ENCODE peak calls at places on chromosomes 2 and 18, in five cellular contexts. Q, I, U, G and W are unnamed samples.

GRCh38 chr2:51722311-51722710 is 690.4 kb upstream of the NRXN1 start:
- DNase-seq in Q (no peak), I (no peak), U (no peak), G (peak), W (no peak)

GRCh38 chr2:112483047-112483473 is 1.1 kb downstream of the TTL start:
- DNase-seq in Q (peak), I (no peak), U (peak), G (peak), W (peak)

GRCh38 chr2:126665483-126665882 is 9.5 kb downstream of the GYPC start:
- DNase-seq in Q (no peak), I (no peak), U (no peak), G (no peak), W (no peak)

GRCh38 chr18:34131008-34131407 is 93.7 kb downstream of the NOL4 start:
- DNase-seq in Q (no peak), I (no peak), U (no peak), G (no peak), W (no peak)

GRCh38 chr2:44778671-44779476 is 162.6 kb upstream of the SIX3 start:
- DNase-seq in Q (peak), I (no peak), U (peak), G (no peak), W (peak)

GRCh38 chr18:8260319-8260718 is 348.9 kb upstream of the RAB12 start:
- DNase-seq in Q (no peak), I (no peak), U (no peak), G (peak), W (peak)

GRCh38 chr2:111702119-111702808 is 181.7 kb downstream of the ANAPC1 start:
- DNase-seq in Q (peak), I (peak), U (peak), G (peak), W (peak)

GRCh38 chr2:11923935-11924334 is 177.5 kb downstream of the LPIN1 start:
- DNase-seq in Q (no peak), I (no peak), U (no peak), G (no peak), W (no peak)

GRCh38 chr18:54130631-54131030 is 93.8 kb downstream of the MBD2 start:
- DNase-seq in Q (no peak), I (no peak), U (peak), G (no peak), W (peak)

GRCh38 chr2:73386342-73386868 is 769 bp downstream of the ALMS1 start:
- DNase-seq in Q (no peak), I (no peak), U (peak), G (no peak), W (peak)

GRCh38 chr2:161913865-161914264 is 160.2 kb downstream of the DPP4 start:
- DNase-seq in Q (no peak), I (peak), U (no peak), G (peak), W (no peak)

GRCh38 chr2:62814132-62814531 is 108.6 kb downstream of the EHBP1 start:
- DNase-seq in Q (no peak), I (no peak), U (no peak), G (peak), W (no peak)

GRCh38 chr2:26988165-26988879 is 17.9 kb downstream of the MAPRE3 start:
- DNase-seq in Q (no peak), I (no peak), U (no peak), G (peak), W (no peak)

GRCh38 chr2:159907914-159908313 is 109.9 kb upstream of the CD302 start:
- DNase-seq in Q (no peak), I (no peak), U (no peak), G (no peak), W (no peak)

GRCh38 chr2:234722176-234722575 is 225.3 kb upstream of the ARL4C start:
- DNase-seq in Q (no peak), I (no peak), U (no peak), G (peak), W (no peak)

GRCh38 chr2:20184067-20184938 is 40.6 kb downstream of the SDC1 start:
- DNase-seq in Q (no peak), I (no peak), U (no peak), G (peak), W (no peak)

GRCh38 chr2:206392118-206392517 is 51.2 kb upstream of the ADAM23 start:
- DNase-seq in Q (peak), I (peak), U (peak), G (peak), W (peak)

GRCh38 chr2:101223814-101224231 is 28.9 kb upstream of the CNOT11 start:
- DNase-seq in Q (peak), I (no peak), U (no peak), G (peak), W (no peak)

GRCh38 chr2:128369126-128369555 is 50.5 kb upstream of the HS6ST1 start:
- DNase-seq in Q (no peak), I (no peak), U (peak), G (peak), W (peak)

GRCh38 chr18:48595703-48596218 is 56.9 kb downstream of the CTIF start:
- DNase-seq in Q (no peak), I (no peak), U (no peak), G (no peak), W (no peak)

GRCh38 chr18:48589797-48590519 is 51.1 kb downstream of the CTIF start:
- DNase-seq in Q (no peak), I (no peak), U (no peak), G (peak), W (no peak)

GRCh38 chr18:48594725-48595124 is 55.9 kb downstream of the CTIF start:
- DNase-seq in Q (no peak), I (no peak), U (no peak), G (no peak), W (no peak)

GRCh38 chr18:48592540-48592939 is 53.7 kb downstream of the CTIF start:
- DNase-seq in Q (no peak), I (no peak), U (peak), G (no peak), W (no peak)

GRCh38 chr18:48590678-48591077 is 51.8 kb downstream of the CTIF start:
- DNase-seq in Q (no peak), I (peak), U (no peak), G (peak), W (no peak)
- TF ChIP-seq EZH2phosphoT487 in Q (no peak), I (no peak), U (no peak), G (no peak), W (no peak)

GRCh38 chr18:76472811-76473210 is 22.2 kb downstream of the ZNF516 start:
- DNase-seq in Q (no peak), I (no peak), U (no peak), G (no peak), W (no peak)

GRCh38 chr18:76476665-76477561 is 18.1 kb downstream of the ZNF516 start:
- DNase-seq in Q (no peak), I (no peak), U (no peak), G (peak), W (no peak)

GRCh38 chr18:76474824-76475223 is 20.2 kb downstream of the ZNF516 start:
- DNase-seq in Q (no peak), I (no peak), U (no peak), G (no peak), W (no peak)

GRCh38 chr18:76479351-76480238 is 15.4 kb downstream of the ZNF516 start:
- DNase-seq in Q (no peak), I (no peak), U (no peak), G (no peak), W (no peak)

DNA sequence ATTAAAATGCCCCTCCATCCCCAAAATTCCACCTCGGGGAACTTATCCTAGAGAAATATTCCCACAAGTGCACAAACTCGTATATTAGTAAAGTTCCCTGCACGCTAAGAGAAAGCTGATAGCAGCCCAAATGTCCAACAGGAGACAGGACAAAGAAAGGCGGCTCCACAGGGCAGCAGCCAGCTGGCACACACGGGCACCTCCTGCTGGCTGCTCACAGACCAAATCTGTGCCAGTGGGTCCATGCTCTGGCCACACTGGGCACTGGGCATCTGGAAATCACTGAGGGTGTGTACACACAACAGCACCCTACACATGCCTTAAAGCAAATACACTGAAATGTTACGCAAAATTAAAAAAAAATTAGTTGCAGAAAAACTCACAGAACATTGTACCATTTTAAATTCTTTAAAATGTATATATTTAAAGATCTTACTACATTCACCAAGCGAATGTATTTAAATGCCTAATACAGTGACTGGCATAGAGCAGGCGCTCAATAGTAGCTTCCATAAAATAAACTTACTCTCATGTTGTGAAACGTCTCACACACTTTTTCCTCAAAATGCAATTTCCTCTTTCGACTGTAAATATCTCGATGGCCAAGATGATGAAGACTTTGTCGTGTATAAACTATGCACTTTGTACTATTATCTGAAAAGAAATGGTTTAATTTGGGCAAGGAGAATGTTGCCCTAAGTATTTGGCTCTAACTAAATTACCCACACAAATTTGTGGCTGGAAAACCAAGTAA is 19.4 kb downstream of the ZNF516 start:
- DNase-seq in Q (no peak), I (no peak), U (no peak), G (no peak), W (no peak)
- H3K4me3 ChIP-seq in Q (no peak), I (no peak), U (no peak), G (peak), W (no peak)

DNA sequence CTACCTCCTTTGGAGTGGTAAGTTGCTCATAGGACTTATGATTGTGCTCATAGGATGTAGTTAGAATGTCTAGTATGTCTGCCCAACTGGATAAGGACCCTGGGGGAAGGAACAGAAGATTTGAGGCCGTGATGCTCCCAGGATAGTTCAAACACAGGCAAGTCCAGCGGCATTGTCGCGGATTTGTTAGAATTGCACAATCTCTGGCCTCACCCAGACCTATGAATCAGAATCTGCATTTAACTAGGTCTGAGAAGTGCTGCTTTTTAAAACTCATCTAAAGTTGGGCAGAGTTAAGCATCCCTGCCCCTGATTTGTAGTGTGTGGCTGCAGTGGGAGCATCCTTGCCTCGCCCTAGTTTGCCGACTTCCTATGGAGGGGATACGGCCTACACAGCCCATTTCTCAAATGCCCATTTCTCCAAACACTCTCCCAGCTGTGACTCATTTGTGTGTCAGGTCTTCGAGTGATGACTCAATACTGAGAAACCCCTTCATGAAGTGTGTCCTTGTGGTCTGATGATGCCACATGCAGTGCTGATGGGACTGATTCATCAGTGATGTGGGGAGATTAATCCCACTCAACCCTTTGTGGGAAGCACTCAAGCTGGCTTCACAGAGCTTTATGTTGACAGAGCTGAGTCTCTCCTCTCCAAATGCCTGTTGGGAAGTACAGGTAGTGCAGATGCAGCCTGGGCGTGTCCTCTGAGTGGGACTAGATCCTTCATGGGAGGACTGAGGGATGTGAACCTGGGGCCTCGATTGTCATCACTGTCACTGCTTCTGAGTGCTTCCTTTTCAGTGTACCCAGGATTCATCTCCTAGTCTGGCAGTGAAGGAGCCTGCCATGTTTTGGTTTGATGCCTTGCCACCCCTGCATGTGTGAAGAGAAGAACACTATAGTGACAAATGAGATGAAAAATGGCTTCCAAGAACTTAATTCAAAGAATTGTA is 18.7 kb downstream of the SMIM21 start:
- DNase-seq in Q (no peak), I (peak), U (no peak), G (peak), W (no peak)
- TF ChIP-seq EZH2phosphoT487 in Q (no peak), I (no peak), U (no peak), G (peak), W (no peak)

DNA sequence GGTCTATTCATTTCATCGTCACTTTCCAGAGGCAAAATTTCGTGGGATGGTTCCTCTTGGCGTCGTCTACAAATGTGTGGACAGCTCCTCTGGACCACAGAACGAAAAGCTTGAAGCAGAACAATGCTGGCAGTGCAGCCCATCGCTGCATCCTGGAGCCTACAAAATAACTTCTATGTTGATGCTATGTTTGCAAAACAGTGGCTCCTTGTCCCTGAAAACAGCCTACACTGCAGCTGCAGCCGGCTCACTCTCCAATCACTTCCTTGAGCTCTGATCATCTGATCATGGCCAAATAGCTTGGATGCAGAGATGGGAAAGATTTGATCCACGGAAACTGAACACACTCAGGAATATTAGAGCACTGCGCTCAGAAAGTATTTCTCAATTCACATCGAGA is 60.0 kb downstream of the DOCK10 start:
- DNase-seq in Q (no peak), I (no peak), U (no peak), G (no peak), W (no peak)
- H3K4me3 ChIP-seq in Q (no peak), I (no peak), U (no peak), G (peak), W (no peak)

DNA sequence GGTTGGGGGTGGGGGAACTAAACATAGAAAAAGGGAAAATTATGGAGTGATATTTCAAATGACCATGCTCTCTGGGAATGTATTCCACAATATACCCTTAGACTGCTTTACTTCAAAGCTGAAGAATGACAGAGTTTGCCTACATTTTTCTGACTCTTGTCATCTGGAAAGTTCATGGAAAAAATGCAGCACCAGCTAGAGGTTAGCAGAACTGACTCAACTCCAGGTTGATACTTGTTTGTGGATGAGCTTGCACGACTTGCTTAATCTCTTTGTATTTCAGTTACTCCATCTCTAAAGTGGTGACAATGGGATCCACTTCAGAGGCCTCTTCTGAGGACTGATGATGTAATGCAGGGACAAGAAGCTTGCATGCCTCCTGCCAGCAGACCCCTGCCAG is 824.0 kb upstream of the ID2 start:
- DNase-seq in Q (no peak), I (no peak), U (no peak), G (peak), W (no peak)
- TF ChIP-seq EZH2phosphoT487 in Q (no peak), I (no peak), U (no peak), G (no peak), W (no peak)

GRCh38 chr2:88874063-88874657 is 182.7 kb downstream of the RPIA start:
- DNase-seq in Q (peak), I (peak), U (peak), G (peak), W (peak)
- H3K4me3 ChIP-seq in Q (no peak), I (no peak), U (no peak), G (no peak), W (no peak)